ENCODE peak calls at places on chromosomes 2 and 18, in eight cellular contexts. One of them, this sample, is unnamed.

GRCh38 chr2:53131416-53131815 is 636.2 kb upstream of the CHAC2 start:
- DNase-seq in H1: no peak
- DNase-seq in neural progenitor cell: no peak
- DNase-seq in GM23248: peak; percentile 56
- DNase-seq in HCT116: peak; percentile 23
- DNase-seq in hepatocyte: no peak
- DNase-seq in GM23338: peak; percentile 17
- DNase-seq in PC-9: no peak
- DNase-seq in this sample: peak; percentile 78

GRCh38 chr2:178928077-178928476 is 120.9 kb upstream of the TTN start:
- DNase-seq in HCT116: no peak
- DNase-seq in PC-9: no peak
- DNase-seq in H1: no peak
- DNase-seq in GM23338: peak; percentile 17
- DNase-seq in hepatocyte: no peak
- DNase-seq in GM23248: no peak
- DNase-seq in neural progenitor cell: no peak
- DNase-seq in this sample: no peak

GRCh38 chr2:74526649-74527230 is 709 bp upstream of the DQX1 start:
- DNase-seq in GM23248: no peak
- DNase-seq in GM23338: no peak
- DNase-seq in HCT116: no peak
- DNase-seq in H1: no peak
- DNase-seq in hepatocyte: no peak
- DNase-seq in PC-9: no peak
- DNase-seq in neural progenitor cell: no peak
- DNase-seq in this sample: no peak

GRCh38 chr2:232779935-232780334 is 3.6 kb upstream of the KCNJ13 start:
- DNase-seq in PC-9: no peak
- DNase-seq in HCT116: no peak
- DNase-seq in neural progenitor cell: no peak
- DNase-seq in GM23248: no peak
- DNase-seq in H1: no peak
- DNase-seq in hepatocyte: no peak
- DNase-seq in GM23338: no peak
- DNase-seq in this sample: peak; percentile 8

GRCh38 chr2:29767606-29768335 is 153.6 kb downstream of the ALK start:
- DNase-seq in GM23248: peak; percentile 12
- DNase-seq in HCT116: no peak
- DNase-seq in neural progenitor cell: peak; percentile 9
- DNase-seq in GM23338: no peak
- DNase-seq in H1: no peak
- DNase-seq in hepatocyte: no peak
- DNase-seq in PC-9: no peak
- DNase-seq in this sample: peak; percentile 16

GRCh38 chr18:21740724-21741510 is at the start of gene MIB1:
- DNase-seq in GM23338: no peak
- DNase-seq in neural progenitor cell: peak; percentile 100
- DNase-seq in GM23248: peak; percentile 67
- DNase-seq in PC-9: no peak
- DNase-seq in HCT116: peak; percentile 89
- DNase-seq in hepatocyte: peak; percentile 84
- DNase-seq in H1: peak; percentile 99
- DNase-seq in this sample: no peak

GRCh38 chr2:137000790-137001189 is 235.4 kb downstream of the THSD7B start:
- DNase-seq in GM23248: no peak
- DNase-seq in H1: no peak
- DNase-seq in PC-9: no peak
- DNase-seq in hepatocyte: no peak
- DNase-seq in HCT116: no peak
- DNase-seq in neural progenitor cell: no peak
- DNase-seq in GM23338: no peak
- DNase-seq in this sample: no peak

GRCh38 chr2:174963437-174964400 is 41.5 kb downstream of the CHN1 start:
- DNase-seq in HCT116: no peak
- DNase-seq in GM23338: no peak
- DNase-seq in hepatocyte: no peak
- DNase-seq in PC-9: no peak
- DNase-seq in GM23248: no peak
- DNase-seq in neural progenitor cell: no peak
- DNase-seq in H1: no peak
- DNase-seq in this sample: peak; percentile 31

GRCh38 chr2:238963164-238963969 is 115.5 kb downstream of the TWIST2 start:
- DNase-seq in PC-9: no peak
- DNase-seq in neural progenitor cell: peak; percentile 24
- DNase-seq in hepatocyte: peak; percentile 4
- DNase-seq in GM23248: no peak
- DNase-seq in HCT116: no peak
- DNase-seq in H1: no peak
- DNase-seq in GM23338: no peak
- DNase-seq in this sample: peak; percentile 29

GRCh38 chr2:118580651-118581050 is 266.8 kb downstream of the EN1 start:
- DNase-seq in HCT116: no peak
- DNase-seq in neural progenitor cell: no peak
- DNase-seq in GM23248: peak; percentile 74
- DNase-seq in GM23338: no peak
- DNase-seq in H1: no peak
- DNase-seq in PC-9: no peak
- DNase-seq in hepatocyte: no peak
- DNase-seq in this sample: peak; percentile 35

GRCh38 chr2:150138587-150138986 is 348.9 kb downstream of the RND3 start:
- DNase-seq in hepatocyte: no peak
- DNase-seq in neural progenitor cell: no peak
- DNase-seq in HCT116: no peak
- DNase-seq in GM23248: no peak
- DNase-seq in PC-9: no peak
- DNase-seq in H1: no peak
- DNase-seq in GM23338: no peak
- DNase-seq in this sample: no peak

GRCh38 chr2:220575963-220576362 is 948.5 kb downstream of the SLC4A3 start:
- DNase-seq in GM23338: no peak
- DNase-seq in neural progenitor cell: no peak
- DNase-seq in GM23248: no peak
- DNase-seq in H1: no peak
- DNase-seq in hepatocyte: no peak
- DNase-seq in PC-9: no peak
- DNase-seq in HCT116: no peak
- DNase-seq in this sample: peak; percentile 85

DNA sequence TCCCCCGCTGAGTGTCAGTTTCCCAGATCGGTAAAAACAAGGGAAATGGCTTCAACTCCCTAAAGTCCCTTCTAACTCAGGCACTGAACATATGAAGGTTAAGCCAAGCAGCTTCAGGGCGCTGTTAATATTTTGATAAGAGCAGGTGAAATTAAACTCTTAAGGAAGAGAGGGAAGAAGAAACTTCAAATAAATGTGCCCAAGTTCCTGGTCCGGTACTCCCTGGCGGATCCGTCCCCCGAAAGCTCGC is 564 bp downstream of the TRABD2A start:
- DNase-seq in hepatocyte: no peak
- DNase-seq in PC-9: no peak
- DNase-seq in neural progenitor cell: no peak
- DNase-seq in HCT116: no peak
- DNase-seq in H1: no peak
- DNase-seq in GM23338: peak; percentile 39
- DNase-seq in GM23248: no peak
- DNase-seq in this sample: no peak
- TF ChIP-seq EZH2 in hepatocyte: no peak
- TF ChIP-seq EZH2 in PC-9: no peak
- TF ChIP-seq EZH2 in neural progenitor cell: no peak
- TF ChIP-seq EZH2 in HCT116: no peak
- TF ChIP-seq EZH2 in H1: peak; percentile 86
- TF ChIP-seq EZH2 in GM23338: no peak
- TF ChIP-seq EZH2 in GM23248: no peak
- TF ChIP-seq EZH2 in this sample: no peak

GRCh38 chr2:207162319-207162718 is 3.4 kb downstream of the KLF7 start:
- DNase-seq in HCT116: no peak
- DNase-seq in GM23338: no peak
- DNase-seq in PC-9: no peak
- DNase-seq in hepatocyte: no peak
- DNase-seq in H1: no peak
- DNase-seq in neural progenitor cell: no peak
- DNase-seq in GM23248: peak; percentile 81
- DNase-seq in this sample: peak; percentile 81

GRCh38 chr2:207163053-207163814 is 2.5 kb downstream of the KLF7 start:
- DNase-seq in PC-9: peak; percentile 34
- DNase-seq in neural progenitor cell: no peak
- DNase-seq in hepatocyte: peak; percentile 73
- DNase-seq in GM23338: peak; percentile 36
- DNase-seq in H1: no peak
- DNase-seq in HCT116: peak; percentile 74
- DNase-seq in GM23248: peak; percentile 96
- DNase-seq in this sample: peak; percentile 94

GRCh38 chr2:207161724-207162123 is 4.0 kb downstream of the KLF7 start:
- DNase-seq in neural progenitor cell: no peak
- DNase-seq in H1: no peak
- DNase-seq in GM23248: peak; percentile 86
- DNase-seq in hepatocyte: no peak
- DNase-seq in PC-9: no peak
- DNase-seq in HCT116: no peak
- DNase-seq in GM23338: no peak
- DNase-seq in this sample: peak; percentile 50

GRCh38 chr2:207160115-207160514 is 5.6 kb downstream of the KLF7 start:
- DNase-seq in GM23338: peak; percentile 60
- DNase-seq in GM23248: peak; percentile 47
- DNase-seq in neural progenitor cell: peak; percentile 68
- DNase-seq in hepatocyte: no peak
- DNase-seq in H1: no peak
- DNase-seq in PC-9: no peak
- DNase-seq in HCT116: no peak
- DNase-seq in this sample: peak; percentile 33

DNA sequence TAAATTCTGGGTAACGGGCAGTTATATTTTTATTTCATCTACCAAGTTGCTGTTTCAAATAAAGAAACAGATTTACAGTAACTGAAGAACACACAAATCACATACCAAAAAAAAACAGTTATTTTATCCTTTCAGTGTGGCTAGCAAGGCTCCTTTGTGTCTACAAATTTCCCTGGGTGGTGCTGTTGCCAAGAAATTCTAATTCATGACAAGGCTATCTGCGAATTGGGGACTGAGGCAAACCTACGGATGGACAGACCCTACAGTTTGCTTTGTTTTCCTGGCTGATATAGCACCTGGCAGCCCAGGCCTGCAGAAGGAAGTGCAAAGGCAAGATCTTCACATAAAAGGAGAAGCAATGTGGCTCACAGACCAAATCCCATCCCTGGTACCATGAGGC is 4.5 kb downstream of the KLF7 start:
- DNase-seq in PC-9: no peak
- DNase-seq in hepatocyte: no peak
- DNase-seq in H1: no peak
- DNase-seq in GM23248: peak; percentile 59
- DNase-seq in neural progenitor cell: no peak
- DNase-seq in GM23338: no peak
- DNase-seq in HCT116: no peak
- DNase-seq in this sample: no peak
- H3K27ac ChIP-seq in PC-9: no peak overlapping the region
- H3K27ac ChIP-seq in hepatocyte: no peak overlapping the region
- H3K27ac ChIP-seq in H1: no peak overlapping the region
- H3K27ac ChIP-seq in GM23248: peak overlapping the region; percentile 98
- H3K27ac ChIP-seq in neural progenitor cell: no peak overlapping the region
- H3K27ac ChIP-seq in GM23338: no peak overlapping the region
- H3K27ac ChIP-seq in HCT116: no peak overlapping the region
- H3K27ac ChIP-seq in this sample: peak overlapping the region; percentile 98

GRCh38 chr18:47794725-47795447 is 135.6 kb downstream of the SMAD2 start:
- DNase-seq in hepatocyte: no peak
- DNase-seq in H1: no peak
- DNase-seq in GM23338: peak; percentile 7
- DNase-seq in neural progenitor cell: no peak
- DNase-seq in HCT116: no peak
- DNase-seq in PC-9: no peak
- DNase-seq in GM23248: no peak
- DNase-seq in this sample: no peak

GRCh38 chr18:47798366-47798765 is 132.1 kb downstream of the SMAD2 start:
- DNase-seq in GM23338: no peak
- DNase-seq in HCT116: no peak
- DNase-seq in GM23248: no peak
- DNase-seq in PC-9: no peak
- DNase-seq in H1: no peak
- DNase-seq in hepatocyte: no peak
- DNase-seq in neural progenitor cell: no peak
- DNase-seq in this sample: no peak

GRCh38 chr18:47795448-47795843 is 135.0 kb downstream of the SMAD2 start:
- DNase-seq in hepatocyte: no peak
- DNase-seq in H1: no peak
- DNase-seq in HCT116: no peak
- DNase-seq in neural progenitor cell: no peak
- DNase-seq in GM23338: no peak
- DNase-seq in PC-9: no peak
- DNase-seq in GM23248: no peak
- DNase-seq in this sample: no peak

GRCh38 chr18:47799376-47799775 is 131.1 kb downstream of the SMAD2 start:
- DNase-seq in H1: no peak
- DNase-seq in HCT116: no peak
- DNase-seq in PC-9: no peak
- DNase-seq in GM23338: no peak
- DNase-seq in hepatocyte: no peak
- DNase-seq in neural progenitor cell: no peak
- DNase-seq in GM23248: no peak
- DNase-seq in this sample: no peak

DNA sequence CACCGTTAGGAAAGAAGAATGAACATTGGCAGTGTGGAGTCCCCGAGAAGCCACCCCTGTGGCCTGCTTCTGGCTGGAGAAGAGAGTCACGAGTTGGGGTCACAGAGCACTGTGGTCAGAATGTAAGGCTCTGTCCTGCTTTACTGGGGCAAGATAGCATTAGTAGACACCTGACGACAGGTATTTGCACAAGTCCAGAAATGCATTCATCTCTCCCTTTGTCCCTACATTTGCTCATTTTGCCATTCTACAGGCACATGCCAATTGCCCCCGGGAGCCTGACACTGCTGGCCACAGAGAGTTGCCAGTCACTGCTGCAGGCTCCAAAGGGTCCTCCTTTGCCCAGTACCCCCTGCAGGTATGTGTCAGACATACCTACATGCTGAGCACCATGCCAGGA is 133.3 kb downstream of the SMAD2 start:
- DNase-seq in H1: no peak
- DNase-seq in PC-9: no peak
- DNase-seq in HCT116: no peak
- DNase-seq in hepatocyte: no peak
- DNase-seq in GM23248: no peak
- DNase-seq in GM23338: no peak
- DNase-seq in neural progenitor cell: no peak
- DNase-seq in this sample: no peak
- TF ChIP-seq EZH2 in H1: no peak
- TF ChIP-seq EZH2 in PC-9: no peak
- TF ChIP-seq EZH2 in HCT116: no peak
- TF ChIP-seq EZH2 in hepatocyte: no peak
- TF ChIP-seq EZH2 in GM23248: no peak
- TF ChIP-seq EZH2 in GM23338: no peak
- TF ChIP-seq EZH2 in neural progenitor cell: no peak
- TF ChIP-seq EZH2 in this sample: no peak

DNA sequence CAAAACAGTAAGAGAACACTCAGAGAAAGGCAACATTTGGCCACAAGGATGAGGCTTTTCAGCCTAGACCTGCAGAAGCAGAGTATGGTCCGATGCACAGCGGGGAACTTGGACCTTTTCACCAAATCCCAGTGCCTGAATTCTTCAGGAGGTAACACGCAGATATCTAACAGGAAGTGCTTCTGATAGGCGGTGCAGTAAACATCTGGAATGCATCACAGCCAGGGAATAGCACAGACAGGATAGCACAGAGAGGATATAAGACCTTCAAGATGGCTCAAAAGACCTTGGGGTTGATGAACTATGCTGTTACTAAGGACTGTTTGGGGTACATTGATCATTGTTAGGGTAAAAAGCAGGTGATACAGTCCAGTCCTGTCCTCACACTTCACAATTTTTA is 1.7 kb downstream of the TMEM127 start:
- DNase-seq in hepatocyte: no peak
- DNase-seq in GM23248: no peak
- DNase-seq in PC-9: no peak
- DNase-seq in GM23338: no peak
- DNase-seq in HCT116: no peak
- DNase-seq in H1: no peak
- DNase-seq in neural progenitor cell: no peak
- DNase-seq in this sample: no peak
- H3K27ac ChIP-seq in hepatocyte: peak overlapping the region; percentile 88
- H3K27ac ChIP-seq in GM23248: no peak overlapping the region
- H3K27ac ChIP-seq in PC-9: no peak overlapping the region
- H3K27ac ChIP-seq in GM23338: no peak overlapping the region
- H3K27ac ChIP-seq in HCT116: no peak overlapping the region
- H3K27ac ChIP-seq in H1: no peak overlapping the region
- H3K27ac ChIP-seq in neural progenitor cell: no peak overlapping the region
- H3K27ac ChIP-seq in this sample: no peak overlapping the region